ENCODE peak calls at places on chromosomes 16 and 17, in four cellular contexts. A, M, J and B are unnamed samples.

GRCh38 chr16:4384497-4384896 is 12.8 kb downstream of the VASN start:
- DNase-seq in A (no peak), M (no peak), J (no peak), B (peak)

GRCh38 chr17:58666858-58667267 is 25.0 kb downstream of the TEX14 start:
- DNase-seq in A (peak), M (peak), J (peak), B (no peak)

GRCh38 chr17:2227025-2227699 is 76.4 kb downstream of the SMG6 start:
- DNase-seq in A (no peak), M (no peak), J (no peak), B (no peak)

GRCh38 chr16:56931253-56931768 is 631 bp upstream of the HERPUD1 start:
- DNase-seq in A (no peak), M (peak), J (peak), B (no peak)

GRCh38 chr16:66335704-66336329 is 30.7 kb upstream of the CDH5 start:
- DNase-seq in A (no peak), M (peak), J (no peak), B (no peak)

GRCh38 chr17:77266891-77267341 is 126.1 kb downstream of the SEC14L1 start:
- DNase-seq in A (peak), M (no peak), J (no peak), B (no peak)

GRCh38 chr16:82044585-82044911 is 9.5 kb downstream of the HSD17B2 start:
- DNase-seq in A (no peak), M (no peak), J (no peak), B (no peak)

GRCh38 chr17:45311762-45312476 is 4.9 kb downstream of the MAP3K14 start:
- DNase-seq in A (no peak), M (peak), J (peak), B (peak)

GRCh38 chr17:69287168-69287567 is 39.8 kb downstream of the ABCA5 start:
- DNase-seq in A (no peak), M (no peak), J (no peak), B (no peak)

GRCh38 chr16:57391308-57391699 is 13.3 kb upstream of the CCL17 start:
- DNase-seq in A (no peak), M (no peak), J (no peak), B (no peak)

GRCh38 chr17:32520737-32521399 is 34.1 kb downstream of the CDK5R1 start:
- DNase-seq in A (no peak), M (no peak), J (no peak), B (no peak)

GRCh38 chr16:12268602-12269001 is 292.1 kb downstream of the SNX29 start:
- DNase-seq in A (no peak), M (no peak), J (no peak), B (no peak)

GRCh38 chr17:68456529-68457167 is 648 bp downstream of the WIPI1 start:
- DNase-seq in A (no peak), M (peak), J (peak), B (peak)

GRCh38 chr16:57536306-57537193 is at the start of gene CCDC102A:
- DNase-seq in A (peak), M (no peak), J (no peak), B (no peak)

GRCh38 chr16:1533443-1533951 is at the start of gene TMEM204:
- DNase-seq in A (no peak), M (peak), J (no peak), B (peak)

GRCh38 chr16:66054095-66054494 is 312.4 kb upstream of the CDH5 start:
- DNase-seq in A (no peak), M (no peak), J (no peak), B (no peak)

DNA sequence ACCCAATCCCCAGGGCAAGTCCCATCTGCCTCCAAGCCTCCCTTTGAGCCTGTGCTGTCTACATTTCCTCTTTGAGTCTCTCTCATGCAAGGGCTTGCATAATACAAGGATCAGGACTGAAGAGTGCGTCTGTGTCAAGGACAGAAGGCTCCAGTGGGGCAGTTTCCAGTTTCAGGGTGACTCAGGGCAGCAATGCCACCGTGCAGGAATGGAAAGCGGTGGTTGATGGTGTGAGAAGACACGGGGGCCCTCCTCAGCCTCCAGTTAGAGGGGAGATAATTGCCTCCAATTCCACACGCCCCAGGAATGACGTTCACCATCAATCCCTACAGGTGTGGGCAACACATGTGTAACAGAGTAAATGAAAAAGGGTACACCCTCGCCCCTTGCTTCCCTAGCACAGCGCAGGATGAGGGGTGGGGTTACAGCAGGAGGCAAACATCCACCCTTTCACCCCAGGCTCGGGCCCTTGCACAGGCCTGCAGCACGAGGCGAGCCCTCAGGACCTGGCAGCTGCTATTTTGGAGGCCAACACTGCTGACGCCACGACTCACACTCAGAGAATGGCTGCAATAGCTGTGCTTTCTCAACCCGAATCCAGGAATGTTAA is 24.8 kb upstream of the SLC25A19 start:
- DNase-seq in A (no peak), M (peak), J (no peak), B (peak)
- TF ChIP-seq POLR2AphosphoS5 in A (no peak), M (no peak), J (no peak), B (no peak)

GRCh38 chr16:11211061-11211976 is 44.7 kb downstream of the SOCS1 start:
- DNase-seq in A (no peak), M (no peak), J (no peak), B (no peak)
- TF ChIP-seq CTCF in A (no peak), M (no peak), J (no peak), B (no peak)

GRCh38 chr17:72110231-72110952 is 10.4 kb upstream of the SOX9 start:
- DNase-seq in A (no peak), M (no peak), J (no peak), B (peak)
- TF ChIP-seq POLR2AphosphoS5 in A (no peak), M (no peak), J (no peak), B (no peak)

GRCh38 chr17:54749157-54749556 is 151.5 kb upstream of the TOM1L1 start:
- DNase-seq in A (no peak), M (no peak), J (no peak), B (no peak)

GRCh38 chr17:54744750-54745149 is 155.9 kb upstream of the TOM1L1 start:
- DNase-seq in A (no peak), M (no peak), J (no peak), B (no peak)

GRCh38 chr17:54745862-54746261 is 154.8 kb upstream of the TOM1L1 start:
- DNase-seq in A (no peak), M (no peak), J (no peak), B (no peak)

GRCh38 chr17:54745239-54745638 is 155.4 kb upstream of the TOM1L1 start:
- DNase-seq in A (no peak), M (no peak), J (no peak), B (no peak)
- TF ChIP-seq CTCF in A (no peak), M (no peak), J (no peak), B (no peak)